ENCODE peak calls at places on chromosomes 5 and 9, in four cellular contexts. One of them, this sample, is unnamed.

GRCh38 chr5:125470503-125470902 is 724.1 kb upstream of the ZNF608 start:
- DNase-seq in vagina: no peak
- DNase-seq in H9: no peak
- DNase-seq in A549: no peak
- DNase-seq in this sample: no peak

GRCh38 chr5:151448038-151448985 is 909 bp downstream of the SLC36A1 start:
- DNase-seq in vagina: no peak
- DNase-seq in H9: peak; percentile 62
- DNase-seq in A549: peak; percentile 13
- DNase-seq in this sample: no peak

GRCh38 chr5:52693279-52693678 is 94.4 kb upstream of the ITGA1 start:
- DNase-seq in vagina: no peak
- DNase-seq in H9: peak; percentile 45
- DNase-seq in A549: peak; percentile 42
- DNase-seq in this sample: no peak

GRCh38 chr5:42636425-42636824 is 120.2 kb upstream of the CCDC152 start:
- DNase-seq in vagina: no peak
- DNase-seq in H9: no peak
- DNase-seq in A549: peak; percentile 18
- DNase-seq in this sample: no peak

GRCh38 chr9:104177003-104177611 is 83.0 kb downstream of the SMC2 start:
- DNase-seq in vagina: no peak
- DNase-seq in H9: no peak
- DNase-seq in A549: peak; percentile 21
- DNase-seq in this sample: no peak

GRCh38 chr9:132069046-132069898 is 10.4 kb downstream of the MED27 start:
- DNase-seq in vagina: no peak
- DNase-seq in H9: no peak
- DNase-seq in A549: no peak
- DNase-seq in this sample: peak; percentile 21

GRCh38 chr9:136667940-136668760 is 5.4 kb downstream of the EGFL7 start:
- DNase-seq in vagina: no peak
- DNase-seq in H9: no peak
- DNase-seq in A549: no peak
- DNase-seq in this sample: no peak

GRCh38 chr5:37738057-37738691 is 101.7 kb downstream of the GDNF start:
- DNase-seq in vagina: no peak
- DNase-seq in H9: no peak
- DNase-seq in A549: no peak
- DNase-seq in this sample: peak; percentile 76

GRCh38 chr5:117889592-117889991 is 1098.8 kb downstream of the DTWD2 start:
- DNase-seq in vagina: no peak
- DNase-seq in H9: no peak
- DNase-seq in A549: no peak
- DNase-seq in this sample: no peak

GRCh38 chr9:130029591-130029990 is 13.4 kb downstream of the FNBP1 start:
- DNase-seq in vagina: no peak
- DNase-seq in H9: no peak
- DNase-seq in A549: no peak
- DNase-seq in this sample: no peak

GRCh38 chr5:83430130-83431010 is 41.2 kb upstream of the VCAN start:
- DNase-seq in vagina: no peak
- DNase-seq in H9: peak; percentile 79
- DNase-seq in A549: peak; percentile 64
- DNase-seq in this sample: peak; percentile 26

GRCh38 chr9:130925050-130925678 is 13.9 kb downstream of the FIBCD1 start:
- DNase-seq in vagina: no peak
- DNase-seq in H9: no peak
- DNase-seq in A549: no peak
- DNase-seq in this sample: no peak

GRCh38 chr5:142325677-142326479 is 1.1 kb upstream of the SPRY4 start:
- DNase-seq in vagina: no peak
- DNase-seq in H9: peak; percentile 91
- DNase-seq in A549: peak; percentile 90
- DNase-seq in this sample: no peak

GRCh38 chr9:124754289-124754688 is 16.8 kb downstream of the NR6A1 start:
- DNase-seq in vagina: no peak
- DNase-seq in H9: no peak
- DNase-seq in A549: peak; percentile 40
- DNase-seq in this sample: no peak

GRCh38 chr5:15634771-15635347 is 134.9 kb downstream of the FBXL7 start:
- DNase-seq in vagina: no peak
- DNase-seq in H9: no peak
- DNase-seq in A549: no peak
- DNase-seq in this sample: no peak

GRCh38 chr9:69599232-69599971 is 72.8 kb downstream of the APBA1 start:
- DNase-seq in vagina: no peak
- DNase-seq in H9: no peak
- DNase-seq in A549: no peak
- DNase-seq in this sample: no peak

GRCh38 chr5:179135006-179135405 is 74.8 kb downstream of the ZNF354C start:
- DNase-seq in vagina: no peak
- DNase-seq in H9: no peak
- DNase-seq in A549: no peak
- DNase-seq in this sample: no peak

GRCh38 chr5:157029457-157029856 is 29.5 kb downstream of the HAVCR1 start:
- DNase-seq in vagina: no peak
- DNase-seq in H9: no peak
- DNase-seq in A549: no peak
- DNase-seq in this sample: no peak

GRCh38 chr5:143101740-143102386 is 301.6 kb downstream of the NR3C1 start:
- DNase-seq in vagina: no peak
- DNase-seq in H9: no peak
- DNase-seq in A549: no peak
- DNase-seq in this sample: no peak

GRCh38 chr9:70607329-70607728 is 192.9 kb upstream of the KLF9 start:
- DNase-seq in vagina: no peak
- DNase-seq in H9: no peak
- DNase-seq in A549: no peak
- DNase-seq in this sample: no peak

GRCh38 chr9:136433043-136433715 is 6.5 kb downstream of the INPP5E start:
- DNase-seq in vagina: no peak
- DNase-seq in H9: no peak
- DNase-seq in A549: no peak
- DNase-seq in this sample: no peak

GRCh38 chr5:120451445-120451844 is 12.7 kb upstream of the PRR16 start:
- DNase-seq in vagina: no peak
- DNase-seq in H9: no peak
- DNase-seq in A549: no peak
- DNase-seq in this sample: no peak

GRCh38 chr9:112866662-112867274 is 23.9 kb downstream of the SLC46A2 start:
- DNase-seq in vagina: no peak
- DNase-seq in H9: peak; percentile 87
- DNase-seq in A549: peak; percentile 69
- DNase-seq in this sample: no peak

GRCh38 chr9:125547383-125547782 is 159.6 kb downstream of the MAPKAP1 start:
- DNase-seq in vagina: no peak
- DNase-seq in H9: no peak
- DNase-seq in A549: no peak
- DNase-seq in this sample: no peak

GRCh38 chr5:26388946-26389345 is 649.4 kb downstream of the CDH9 start:
- DNase-seq in vagina: no peak
- DNase-seq in H9: no peak
- DNase-seq in A549: no peak
- DNase-seq in this sample: no peak

GRCh38 chr9:105311317-105311716 is 66.9 kb downstream of the SLC44A1 start:
- DNase-seq in vagina: no peak
- DNase-seq in H9: no peak
- DNase-seq in A549: no peak
- DNase-seq in this sample: no peak

GRCh38 chr5:167049043-167049663 is 1242.3 kb upstream of the WWC1 start:
- DNase-seq in vagina: no peak
- DNase-seq in H9: peak; percentile 36
- DNase-seq in A549: peak; percentile 44
- DNase-seq in this sample: no peak

GRCh38 chr5:177389368-177390169 is 5.3 kb downstream of the SLC34A1 start:
- DNase-seq in vagina: no peak
- DNase-seq in H9: peak; percentile 42
- DNase-seq in A549: no peak
- DNase-seq in this sample: peak; percentile 82

GRCh38 chr5:81852277-81853004 is 101.5 kb upstream of the SSBP2 start:
- DNase-seq in vagina: no peak
- DNase-seq in H9: peak; percentile 78
- DNase-seq in A549: peak; percentile 7
- DNase-seq in this sample: peak; percentile 29

GRCh38 chr9:69115621-69116020 is 58.5 kb upstream of the TJP2 start:
- DNase-seq in vagina: no peak
- DNase-seq in H9: no peak
- DNase-seq in A549: no peak
- DNase-seq in this sample: no peak

GRCh38 chr5:135225856-135226560 is 173.0 kb downstream of the MACROH2A1 start:
- DNase-seq in vagina: no peak
- DNase-seq in H9: no peak
- DNase-seq in A549: no peak
- DNase-seq in this sample: no peak

GRCh38 chr5:39648539-39649200 is 223.9 kb upstream of the DAB2 start:
- DNase-seq in vagina: no peak
- DNase-seq in H9: peak; percentile 38
- DNase-seq in A549: peak; percentile 72
- DNase-seq in this sample: no peak

GRCh38 chr5:85466423-85466822 is 1081.7 kb upstream of the EDIL3 start:
- DNase-seq in vagina: no peak
- DNase-seq in H9: no peak
- DNase-seq in A549: no peak
- DNase-seq in this sample: no peak

GRCh38 chr5:85458319-85458718 is 1073.6 kb upstream of the EDIL3 start:
- DNase-seq in vagina: no peak
- DNase-seq in H9: no peak
- DNase-seq in A549: no peak
- DNase-seq in this sample: no peak

DNA sequence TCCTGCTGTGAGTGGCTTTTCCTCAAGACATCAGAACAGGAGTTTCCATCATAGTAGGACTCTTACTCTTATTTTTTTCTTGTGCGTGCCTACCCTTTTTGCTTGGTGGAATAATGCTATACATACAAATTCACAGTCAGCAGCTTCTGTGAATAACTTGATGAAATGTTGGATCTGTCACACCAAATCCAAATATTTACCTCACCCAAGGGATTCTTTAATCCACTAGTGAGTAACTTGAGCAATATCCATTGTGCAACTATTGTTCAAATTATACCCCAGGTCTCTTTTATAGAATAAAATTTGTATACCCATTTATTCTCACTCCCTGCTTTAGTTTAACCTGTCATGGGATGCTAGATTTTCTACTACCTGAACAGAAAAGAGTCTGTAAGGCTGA is 1078.3 kb upstream of the EDIL3 start:
- DNase-seq in vagina: no peak
- DNase-seq in H9: no peak
- DNase-seq in A549: no peak
- DNase-seq in this sample: no peak
- H3K9me3 ChIP-seq in vagina: no peaks in the 10 kb centered on the region
- H3K9me3 ChIP-seq in H9: no peaks in the 10 kb centered on the region
- H3K9me3 ChIP-seq in A549: no peaks in the 10 kb centered on the region
- H3K9me3 ChIP-seq in this sample: peaks cover 22% of the 10 kb centered on the region

DNA sequence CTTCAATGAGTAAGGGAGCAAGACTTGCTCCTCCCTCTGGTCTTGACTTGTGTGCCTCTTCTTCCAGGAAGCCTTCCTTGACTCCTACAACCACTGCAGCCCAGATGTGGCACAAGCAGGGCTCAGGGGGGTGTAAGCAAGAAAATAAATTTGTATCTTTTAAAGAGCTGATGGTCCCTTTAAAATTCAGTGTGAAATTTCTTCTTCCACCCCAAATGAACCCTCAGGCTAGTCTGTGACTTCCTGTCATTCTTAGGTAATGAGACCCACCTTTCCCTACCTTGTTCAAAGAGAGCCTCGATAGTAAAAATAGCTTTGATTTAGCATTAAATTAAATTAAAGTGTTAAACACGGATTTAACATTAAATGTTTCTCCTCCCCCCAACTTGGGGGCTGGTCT is 64.4 kb downstream of the OLFM1 start:
- DNase-seq in vagina: no peak
- DNase-seq in H9: no peak
- DNase-seq in A549: no peak
- DNase-seq in this sample: no peak
- H3K9me3 ChIP-seq in vagina: no peaks in the 10 kb centered on the region
- H3K9me3 ChIP-seq in H9: no peaks in the 10 kb centered on the region
- H3K9me3 ChIP-seq in A549: no peaks in the 10 kb centered on the region
- H3K9me3 ChIP-seq in this sample: peaks cover 77% of the 10 kb centered on the region

GRCh38 chr9:109320338-109320733 is 523 bp downstream of the EPB41L4B start:
- DNase-seq in vagina: no peak
- DNase-seq in H9: no peak
- DNase-seq in A549: no peak
- DNase-seq in this sample: no peak

GRCh38 chr9:109317311-109317978 is 3.4 kb downstream of the EPB41L4B start:
- DNase-seq in vagina: no peak
- DNase-seq in H9: no peak
- DNase-seq in A549: no peak
- DNase-seq in this sample: no peak

GRCh38 chr9:109317979-109318671 is 2.7 kb downstream of the EPB41L4B start:
- DNase-seq in vagina: no peak
- DNase-seq in H9: peak; percentile 72
- DNase-seq in A549: no peak
- DNase-seq in this sample: no peak

GRCh38 chr9:109319631-109320233 is 1.1 kb downstream of the EPB41L4B start:
- DNase-seq in vagina: no peak
- DNase-seq in H9: no peak
- DNase-seq in A549: no peak
- DNase-seq in this sample: no peak

DNA sequence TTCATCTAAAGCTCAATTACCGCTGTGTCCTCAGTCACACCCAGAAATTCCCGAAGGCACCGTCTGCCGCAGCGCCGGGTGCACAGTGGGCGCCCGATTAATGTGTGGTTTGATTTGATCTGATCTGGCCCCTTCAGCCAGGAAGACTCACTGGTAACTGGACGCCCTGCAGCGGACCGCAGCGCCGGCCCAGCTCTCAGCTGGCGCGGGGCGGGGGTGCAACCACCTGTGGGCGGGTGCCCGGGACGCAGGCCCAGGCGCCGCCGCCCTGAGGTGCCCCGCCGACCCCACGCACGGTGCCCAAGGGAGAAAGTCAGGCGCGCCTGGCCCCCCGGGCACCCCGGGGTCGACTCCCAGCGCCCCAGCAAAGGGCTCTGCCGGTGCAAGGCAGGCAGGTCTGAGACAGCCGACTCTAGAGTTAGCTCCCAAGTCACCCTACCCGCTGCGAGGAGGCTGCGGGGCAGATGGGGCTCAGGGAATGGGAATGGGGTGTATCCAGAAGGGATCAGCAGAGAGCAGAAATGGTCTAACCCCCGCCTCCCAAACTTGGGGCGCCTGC is 1.7 kb downstream of the EPB41L4B start:
- DNase-seq in vagina: no peak
- DNase-seq in H9: no peak
- DNase-seq in A549: no peak
- DNase-seq in this sample: no peak
- H3K9me3 ChIP-seq in vagina: no peaks in the 10 kb centered on the region
- H3K9me3 ChIP-seq in H9: no peaks in the 10 kb centered on the region
- H3K9me3 ChIP-seq in A549: no peaks in the 10 kb centered on the region
- H3K9me3 ChIP-seq in this sample: peaks cover 4% of the 10 kb centered on the region

GRCh38 chr9:7053903-7054302 is 296.1 kb downstream of the KDM4C start:
- DNase-seq in vagina: no peak
- DNase-seq in H9: no peak
- DNase-seq in A549: no peak
- DNase-seq in this sample: no peak
- H3K9me3 ChIP-seq in vagina: no peaks in the 10 kb centered on the region
- H3K9me3 ChIP-seq in H9: no peaks in the 10 kb centered on the region
- H3K9me3 ChIP-seq in A549: no peaks in the 10 kb centered on the region
- H3K9me3 ChIP-seq in this sample: no peaks in the 10 kb centered on the region